ENCODE peak calls at places on chromosomes 2 and 18, in five cellular contexts. U is right atrium auricular region, M is fibroblast of lung, I is esophagus squamous epithelium, T is transverse colon. C is an unnamed sample.
A peak's percentile ranks its signal among the peaks of the same experiment; 100 is the strongest.

GRCh38 chr2:85119900-85120299 is 13.3 kb upstream of the TCF7L1 start:
- DNase-seq in U (no peak), M (no peak), I (no peak), T (no peak), C (no peak)

GRCh38 chr2:218733615-218734021 is 23.0 kb downstream of the TTLL4 start:
- DNase-seq in U (peak; percentile 72), M (peak; percentile 66), I (peak; percentile 7), T (peak; percentile 12), C (no peak)

GRCh38 chr18:24086082-24086481 is 52.8 kb upstream of the CABYR start:
- DNase-seq in U (no peak), M (no peak), I (no peak), T (no peak), C (no peak)

GRCh38 chr2:217402622-217403383 is 542.9 kb upstream of the TNP1 start:
- DNase-seq in U (no peak), M (peak; percentile 61), I (no peak), T (peak; percentile 15), C (no peak)

GRCh38 chr18:23201741-23202140 is 66.5 kb downstream of the CABLES1 start:
- DNase-seq in U (no peak), M (no peak), I (no peak), T (no peak), C (no peak)

GRCh38 chr18:9741821-9742541 is 33.9 kb downstream of the RAB31 start:
- DNase-seq in U (peak; percentile 70), M (no peak), I (no peak), T (no peak), C (no peak)

GRCh38 chr2:41937921-41938708 is 109.7 kb upstream of the PKDCC start:
- DNase-seq in U (no peak), M (peak; percentile 50), I (no peak), T (no peak), C (no peak)

GRCh38 chr2:12430036-12430795 is 286.5 kb upstream of the TRIB2 start:
- DNase-seq in U (no peak), M (peak; percentile 73), I (no peak), T (no peak), C (no peak)

GRCh38 chr2:9809064-9809356 is 34.3 kb upstream of the TAF1B start:
- DNase-seq in U (no peak), M (no peak), I (no peak), T (peak; percentile 56), C (no peak)

GRCh38 chr2:68623820-68624219 is 19.6 kb upstream of the PROKR1 start:
- DNase-seq in U (no peak), M (no peak), I (no peak), T (no peak), C (no peak)

GRCh38 chr18:79609841-79610281 is 69.7 kb upstream of the CTDP1 start:
- DNase-seq in U (no peak), M (no peak), I (no peak), T (no peak), C (no peak)

GRCh38 chr2:119223521-119224390 is at the start of gene STEAP3:
- DNase-seq in U (peak; percentile 68), M (peak; percentile 68), I (no peak), T (peak; percentile 86), C (no peak)

GRCh38 chr2:195533771-195534642 is 123.0 kb upstream of the SLC39A10 start:
- DNase-seq in U (peak; percentile 80), M (peak; percentile 96), I (no peak), T (peak; percentile 19), C (peak; percentile 50)

GRCh38 chr18:24942144-24942543 is 409.8 kb downstream of the ZNF521 start:
- DNase-seq in U (no peak), M (no peak), I (no peak), T (no peak), C (no peak)

GRCh38 chr18:7755753-7756475 is 188.8 kb downstream of the PTPRM start:
- DNase-seq in U (no peak), M (no peak), I (no peak), T (no peak), C (no peak)

GRCh38 chr2:26575836-26576564 is 65.2 kb downstream of the CIB4 start:
- DNase-seq in U (no peak), M (no peak), I (no peak), T (no peak), C (no peak)

GRCh38 chr2:138335036-138335435 is 166.5 kb upstream of the SPOPL start:
- DNase-seq in U (no peak), M (no peak), I (no peak), T (no peak), C (no peak)

GRCh38 chr2:120175000-120175581 is 48.1 kb downstream of the TMEM185B start:
- DNase-seq in U (no peak), M (peak; percentile 51), I (no peak), T (no peak), C (peak; percentile 2)

DNA sequence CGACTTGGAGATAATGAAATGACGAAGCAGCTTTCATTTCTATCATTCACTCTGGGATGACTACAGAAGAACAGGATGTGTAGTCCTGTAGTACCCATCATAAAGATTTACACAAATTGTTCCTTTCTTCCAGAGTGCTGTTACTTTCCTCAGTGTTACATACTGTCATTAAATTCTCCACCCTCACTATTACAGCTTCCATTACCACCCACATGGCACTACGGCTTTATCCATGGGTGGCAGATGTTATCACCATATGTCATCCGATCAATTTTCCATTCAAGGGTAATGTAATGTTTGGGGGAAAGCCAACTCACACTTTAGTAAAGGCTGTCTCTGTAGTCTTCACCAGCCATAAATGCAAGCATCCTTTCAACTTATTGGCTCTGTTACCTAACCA is 7.1 kb upstream of the CSRNP3 start:
- DNase-seq in U (no peak), M (no peak), I (no peak), T (no peak), C (no peak)
- TF ChIP-seq CTCF in U (no peak), M (no peak), I (no peak), T (no peak), C (no peak)

DNA sequence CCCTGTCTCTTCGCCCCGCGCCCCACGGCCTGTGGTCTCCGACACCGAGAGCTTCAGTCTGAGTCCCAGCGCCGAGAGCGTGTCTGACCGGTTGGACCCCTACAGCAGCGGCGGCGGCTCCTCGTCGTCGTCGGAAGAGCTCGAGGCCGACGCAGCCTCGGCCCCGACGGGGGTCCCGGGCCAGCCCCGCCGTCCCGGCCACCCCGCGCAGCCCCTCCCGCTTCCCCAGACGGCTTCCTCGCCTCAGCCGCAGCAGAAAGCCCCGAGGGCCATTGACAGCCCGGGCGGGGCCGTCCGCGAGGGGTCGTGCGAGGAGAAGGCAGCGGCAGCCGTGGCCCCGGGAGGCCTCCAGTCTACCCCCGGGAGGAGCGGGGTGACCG is 1.3 kb downstream of the PHLPP1 start:
- DNase-seq in U (no peak), M (peak; percentile 38), I (no peak), T (peak; percentile 63), C (no peak)
- H3K4me3 ChIP-seq in U (peak overlapping the region; percentile 64), M (peak overlapping the region; percentile 38), I (peak overlapping the region; percentile 81), T (peak overlapping the region; percentile 86), C (peak overlapping the region; percentile 77)

DNA sequence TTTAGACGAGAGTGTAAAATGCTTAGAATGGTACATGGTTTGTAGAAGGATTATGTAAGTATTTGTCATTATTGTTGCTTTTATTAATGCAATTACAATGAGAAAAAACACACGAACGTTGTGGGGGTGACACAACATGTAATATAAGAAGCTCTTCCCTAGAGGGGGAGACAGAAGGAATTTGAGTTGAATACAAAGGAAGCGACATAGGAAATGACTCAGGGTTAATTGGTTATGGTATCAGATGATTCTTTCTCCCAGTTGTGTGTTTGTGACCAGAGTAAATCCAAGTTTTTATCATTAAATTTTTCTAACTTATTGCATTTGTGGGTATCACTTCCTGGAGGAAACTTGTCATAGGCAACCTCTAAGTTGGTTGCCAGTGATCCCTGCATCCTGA is 625.6 kb upstream of the CDH2 start:
- DNase-seq in U (no peak), M (peak; percentile 73), I (no peak), T (no peak), C (peak; percentile 6)
- H3K27me3 ChIP-seq in U (no peaks in the 10 kb centered on the region), M (no peaks in the 10 kb centered on the region), I (no peaks in the 10 kb centered on the region), T (no peaks in the 10 kb centered on the region), C (no peaks in the 10 kb centered on the region)

GRCh38 chr2:43076676-43077075 is 149.7 kb downstream of the ZFP36L2 start:
- DNase-seq in U (no peak), M (no peak), I (no peak), T (no peak), C (no peak)

GRCh38 chr2:43074592-43075053 is 151.8 kb downstream of the ZFP36L2 start:
- DNase-seq in U (no peak), M (no peak), I (no peak), T (no peak), C (no peak)

GRCh38 chr2:43074052-43074451 is 152.4 kb downstream of the ZFP36L2 start:
- DNase-seq in U (no peak), M (no peak), I (no peak), T (no peak), C (no peak)

GRCh38 chr2:43075906-43076585 is 150.4 kb downstream of the ZFP36L2 start:
- DNase-seq in U (no peak), M (peak; percentile 93), I (no peak), T (no peak), C (no peak)

DNA sequence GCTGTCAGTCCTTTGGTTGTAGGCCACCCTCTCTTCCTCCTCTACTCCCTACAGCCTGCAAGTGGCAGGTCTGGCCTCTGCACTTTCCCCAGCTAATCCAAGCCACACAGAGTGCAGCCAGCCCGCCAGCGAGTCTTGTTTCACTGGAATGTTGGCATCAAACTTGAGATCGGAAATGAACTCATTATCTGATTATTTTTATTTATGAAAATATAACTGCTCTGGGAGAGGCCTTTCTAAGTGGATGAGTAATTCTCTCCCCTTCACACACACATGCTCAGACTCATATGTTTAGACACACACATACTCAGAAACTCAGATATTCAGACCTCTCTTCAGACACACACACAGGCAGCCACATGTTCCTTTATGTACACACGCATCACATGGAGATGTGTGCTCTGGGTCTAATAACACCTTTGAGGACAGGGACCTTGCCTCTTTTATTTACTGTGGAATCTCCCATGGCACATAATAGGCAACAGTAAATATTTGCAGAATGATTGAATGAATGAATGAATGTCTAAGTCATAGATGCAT is 151.3 kb downstream of the ZFP36L2 start:
- DNase-seq in U (peak; percentile 95), M (peak; percentile 99), I (no peak), T (peak; percentile 55), C (peak; percentile 97)
- TF ChIP-seq CTCF in U (no peak), M (no peak), I (peak; percentile 19), T (no peak), C (peak; percentile 29)

DNA sequence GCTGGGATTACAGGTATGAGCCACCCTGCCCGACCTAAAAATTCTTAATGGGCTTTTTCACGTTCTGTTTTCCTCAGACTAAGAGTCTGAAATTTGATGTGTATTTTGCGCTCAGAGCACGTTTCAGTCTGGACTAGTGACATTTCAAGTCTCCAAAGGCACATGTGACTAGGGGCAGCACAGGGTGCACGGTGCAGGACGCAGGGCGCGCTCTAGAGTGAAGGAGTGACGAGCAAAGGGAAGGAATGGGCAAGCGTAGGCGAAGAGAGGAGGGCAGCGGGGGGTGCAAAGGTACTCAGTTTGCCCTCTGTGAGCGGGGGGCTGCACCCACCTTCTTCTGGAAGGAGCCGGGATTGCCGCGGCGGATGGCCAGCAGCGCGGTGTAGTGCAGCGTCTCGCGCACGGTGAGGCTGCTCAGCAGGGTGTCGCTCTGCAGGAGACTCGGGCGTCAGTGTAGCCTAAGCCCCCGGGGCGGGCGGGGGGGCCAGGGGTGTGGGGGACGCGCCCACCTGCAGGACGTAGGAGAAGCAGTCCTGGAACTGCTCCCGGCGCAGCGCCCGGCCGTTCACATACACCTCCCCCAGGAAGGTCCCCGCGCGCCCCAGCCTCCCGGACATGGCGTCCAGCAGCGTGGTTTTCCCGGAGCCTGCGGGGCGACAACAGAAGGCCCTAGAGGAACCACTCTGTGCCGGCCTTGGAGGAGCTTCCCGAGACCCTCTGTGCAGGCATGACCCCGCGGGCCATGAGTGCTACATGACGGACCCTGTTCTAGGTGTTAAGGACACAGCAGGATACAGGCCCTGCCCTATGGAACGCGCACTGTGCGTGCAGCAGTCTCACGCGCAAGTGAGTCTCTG is 7.0 kb downstream of the ABCG5 start:
- DNase-seq in U (no peak), M (peak; percentile 4), I (no peak), T (no peak), C (no peak)
- H3K4me3 ChIP-seq in U (no peak overlapping the region), M (no peak overlapping the region), I (peak overlapping the region; percentile 11), T (peak overlapping the region; percentile 19), C (no peak overlapping the region)